ENCODE peak calls at places on chromosome 11, in six cellular contexts. One of them, this sample, is unnamed.

GRCh38 chr11:9605742-9606141 is 32.3 kb downstream of the WEE1 start:
- DNase-seq in cardiac muscle cell: no peak
- DNase-seq in pancreas: no peak
- DNase-seq in dorsolateral prefrontal cortex: no peak
- DNase-seq in uterus: no peak
- DNase-seq in AG09309: no peak
- DNase-seq in this sample: no peak

GRCh38 chr11:119101759-119102423 is at the start of gene DPAGT1:
- DNase-seq in cardiac muscle cell: peak
- DNase-seq in dorsolateral prefrontal cortex: peak
- DNase-seq in uterus: peak
- DNase-seq in pancreas: peak
- DNase-seq in AG09309: peak
- DNase-seq in this sample: peak

GRCh38 chr11:61174275-61174674 is 13.0 kb upstream of the VPS37C start:
- DNase-seq in pancreas: peak
- DNase-seq in uterus: no peak
- DNase-seq in AG09309: no peak
- DNase-seq in cardiac muscle cell: no peak
- DNase-seq in dorsolateral prefrontal cortex: no peak
- DNase-seq in this sample: no peak

GRCh38 chr11:31641477-31642062 is 132.0 kb downstream of the ELP4 start:
- DNase-seq in AG09309: no peak
- DNase-seq in pancreas: no peak
- DNase-seq in dorsolateral prefrontal cortex: no peak
- DNase-seq in uterus: no peak
- DNase-seq in cardiac muscle cell: peak
- DNase-seq in this sample: no peak

GRCh38 chr11:61333638-61334433 is 808 bp downstream of the TKFC start:
- DNase-seq in cardiac muscle cell: no peak
- DNase-seq in dorsolateral prefrontal cortex: no peak
- DNase-seq in AG09309: no peak
- DNase-seq in uterus: no peak
- DNase-seq in pancreas: no peak
- DNase-seq in this sample: no peak

GRCh38 chr11:2774173-2775082 is 74.6 kb upstream of the KCNQ1OT1 start:
- DNase-seq in uterus: no peak
- DNase-seq in cardiac muscle cell: no peak
- DNase-seq in dorsolateral prefrontal cortex: no peak
- DNase-seq in AG09309: no peak
- DNase-seq in pancreas: no peak
- DNase-seq in this sample: peak

GRCh38 chr11:72781313-72782080 is 12.3 kb downstream of the STARD10 start:
- DNase-seq in pancreas: peak
- DNase-seq in uterus: no peak
- DNase-seq in AG09309: no peak
- DNase-seq in dorsolateral prefrontal cortex: no peak
- DNase-seq in cardiac muscle cell: peak
- DNase-seq in this sample: no peak

GRCh38 chr11:134659882-134660281 is 247.8 kb upstream of the B3GAT1 start:
- DNase-seq in AG09309: no peak
- DNase-seq in pancreas: no peak
- DNase-seq in cardiac muscle cell: no peak
- DNase-seq in dorsolateral prefrontal cortex: peak
- DNase-seq in uterus: no peak
- DNase-seq in this sample: peak

GRCh38 chr11:109026891-109027489 is 362.1 kb downstream of the DDX10 start:
- DNase-seq in dorsolateral prefrontal cortex: no peak
- DNase-seq in cardiac muscle cell: no peak
- DNase-seq in pancreas: no peak
- DNase-seq in uterus: no peak
- DNase-seq in AG09309: no peak
- DNase-seq in this sample: no peak

GRCh38 chr11:71372693-71373657 is 75.2 kb downstream of the DHCR7 start:
- DNase-seq in dorsolateral prefrontal cortex: no peak
- DNase-seq in cardiac muscle cell: peak
- DNase-seq in AG09309: peak
- DNase-seq in pancreas: no peak
- DNase-seq in uterus: no peak
- DNase-seq in this sample: no peak
- TF ChIP-seq CTCF in dorsolateral prefrontal cortex: peak
- TF ChIP-seq CTCF in cardiac muscle cell: peak
- TF ChIP-seq CTCF in AG09309: peak
- TF ChIP-seq CTCF in pancreas: no peak
- TF ChIP-seq CTCF in uterus: no peak
- TF ChIP-seq CTCF in this sample: peak

DNA sequence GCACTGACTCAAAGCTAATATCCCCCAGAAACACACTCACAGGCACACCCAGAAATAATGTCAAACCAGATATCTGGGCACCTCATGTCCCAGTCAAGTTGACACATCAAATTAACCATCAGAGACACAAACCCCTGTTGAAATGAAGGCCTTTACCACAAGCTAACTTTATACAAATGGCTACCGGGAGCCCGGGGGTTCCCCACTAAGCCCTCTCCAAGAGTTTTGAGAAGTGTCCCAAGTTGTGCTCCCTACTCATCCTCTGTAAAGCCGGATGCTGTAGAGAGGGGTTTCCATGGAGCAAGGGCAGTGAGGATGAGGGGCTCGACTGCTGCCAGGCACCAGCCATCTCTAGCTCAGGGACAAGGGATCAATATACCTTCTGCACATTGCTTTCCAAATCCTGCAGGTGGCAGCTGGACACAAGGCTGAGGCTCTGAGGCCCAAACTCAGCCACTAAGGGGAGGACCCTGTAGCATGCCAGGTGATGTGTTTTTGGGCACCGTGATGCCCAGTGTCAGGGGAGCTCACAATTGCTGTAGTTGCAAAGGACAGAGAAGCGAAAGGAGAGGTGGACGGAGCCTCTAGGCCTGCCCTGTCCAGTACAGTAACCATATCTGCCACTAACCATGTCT is 145.7 kb downstream of the TTC17 start:
- DNase-seq in AG09309: no peak
- DNase-seq in uterus: no peak
- DNase-seq in dorsolateral prefrontal cortex: no peak
- DNase-seq in cardiac muscle cell: peak
- DNase-seq in pancreas: no peak
- DNase-seq in this sample: no peak
- TF ChIP-seq CTCF in AG09309: peak
- TF ChIP-seq CTCF in uterus: peak
- TF ChIP-seq CTCF in dorsolateral prefrontal cortex: peak
- TF ChIP-seq CTCF in cardiac muscle cell: peak
- TF ChIP-seq CTCF in pancreas: no peak
- TF ChIP-seq CTCF in this sample: peak

GRCh38 chr11:130234315-130234714 is 74.7 kb downstream of the ST14 start:
- DNase-seq in uterus: no peak
- DNase-seq in AG09309: no peak
- DNase-seq in cardiac muscle cell: no peak
- DNase-seq in dorsolateral prefrontal cortex: no peak
- DNase-seq in pancreas: no peak
- DNase-seq in this sample: no peak
- TF ChIP-seq CTCF in uterus: no peak
- TF ChIP-seq CTCF in AG09309: no peak
- TF ChIP-seq CTCF in cardiac muscle cell: no peak
- TF ChIP-seq CTCF in dorsolateral prefrontal cortex: no peak
- TF ChIP-seq CTCF in pancreas: no peak
- TF ChIP-seq CTCF in this sample: no peak

DNA sequence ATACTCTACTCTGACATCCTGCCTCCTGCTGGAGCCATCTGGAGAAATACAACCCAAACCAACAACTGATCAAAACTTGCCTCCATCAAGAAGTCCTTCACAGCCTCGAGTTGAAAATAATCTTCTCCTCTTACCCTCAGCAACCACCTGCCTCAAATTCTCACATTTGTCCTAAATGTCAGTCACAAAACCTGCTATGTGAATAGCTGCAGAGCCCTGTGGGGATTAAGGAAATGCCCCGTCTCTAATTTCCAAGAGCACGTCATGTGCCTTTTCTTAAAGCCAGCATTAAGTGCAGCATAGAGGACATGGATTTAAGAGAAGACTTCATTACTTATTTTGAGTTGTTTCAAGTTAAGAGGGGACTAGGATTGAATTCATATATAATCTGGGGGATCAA is 105.9 kb downstream of the TRPC6 start:
- DNase-seq in dorsolateral prefrontal cortex: no peak
- DNase-seq in uterus: no peak
- DNase-seq in AG09309: no peak
- DNase-seq in pancreas: no peak
- DNase-seq in cardiac muscle cell: no peak
- DNase-seq in this sample: no peak
- TF ChIP-seq CTCF in dorsolateral prefrontal cortex: no peak
- TF ChIP-seq CTCF in uterus: no peak
- TF ChIP-seq CTCF in AG09309: no peak
- TF ChIP-seq CTCF in pancreas: no peak
- TF ChIP-seq CTCF in cardiac muscle cell: no peak
- TF ChIP-seq CTCF in this sample: no peak

DNA sequence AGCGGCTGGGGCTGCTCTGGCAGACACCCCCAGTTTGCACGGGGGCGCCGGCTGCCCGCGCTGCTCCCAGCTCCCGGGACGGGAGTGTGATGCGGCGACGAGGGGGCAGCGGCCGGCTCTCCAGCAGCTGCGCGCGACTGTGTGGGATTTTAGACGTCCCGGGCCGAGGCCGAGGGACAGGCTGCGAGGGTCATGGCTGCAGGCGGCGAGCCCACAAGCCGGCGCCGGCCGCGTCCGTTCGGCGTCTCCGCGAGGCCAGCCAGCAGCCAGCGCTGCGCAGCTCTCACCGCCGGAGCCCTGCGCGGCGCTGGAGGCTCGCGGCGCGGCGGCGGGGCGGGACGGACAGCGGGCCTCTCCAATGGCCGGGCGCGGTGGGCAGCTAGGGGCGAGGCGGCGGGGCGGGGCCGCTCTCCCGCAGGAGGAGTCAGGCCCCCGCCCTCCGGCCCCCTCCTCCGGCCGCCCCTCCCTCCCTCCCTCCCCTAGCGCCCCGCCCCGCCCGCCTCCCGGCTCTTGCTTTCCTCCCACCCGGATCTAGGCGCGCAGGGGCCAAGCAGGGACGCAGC is at the start of gene FZD4:
- DNase-seq in dorsolateral prefrontal cortex: peak
- DNase-seq in AG09309: peak
- DNase-seq in pancreas: peak
- DNase-seq in cardiac muscle cell: peak
- DNase-seq in uterus: peak
- DNase-seq in this sample: peak
- TF ChIP-seq CTCF in dorsolateral prefrontal cortex: no peak
- TF ChIP-seq CTCF in AG09309: no peak
- TF ChIP-seq CTCF in pancreas: no peak
- TF ChIP-seq CTCF in cardiac muscle cell: no peak
- TF ChIP-seq CTCF in uterus: peak
- TF ChIP-seq CTCF in this sample: no peak